ENCODE peak calls at places on chromosome 13, in four cellular contexts. One of them, this sample, is unnamed.

GRCh38 chr13:29548722-29549446 is 46.6 kb downstream of the SLC7A1 start:
- DNase-seq in BE2C: peak
- DNase-seq in fibroblast of pulmonary artery: peak
- DNase-seq in transverse colon: no peak
- DNase-seq in this sample: peak

GRCh38 chr13:110411316-110412105 is 104.4 kb downstream of the COL4A2 start:
- DNase-seq in BE2C: no peak
- DNase-seq in fibroblast of pulmonary artery: no peak
- DNase-seq in transverse colon: no peak
- DNase-seq in this sample: no peak

GRCh38 chr13:48500652-48501197 is 32.2 kb downstream of the RCBTB2 start:
- DNase-seq in BE2C: no peak
- DNase-seq in fibroblast of pulmonary artery: peak
- DNase-seq in transverse colon: no peak
- DNase-seq in this sample: peak

GRCh38 chr13:52665325-52665724 is 12.7 kb downstream of the SUGT1 start:
- DNase-seq in BE2C: peak
- DNase-seq in fibroblast of pulmonary artery: peak
- DNase-seq in transverse colon: no peak
- DNase-seq in this sample: peak

GRCh38 chr13:25300861-25301346 is 521 bp upstream of the NUP58 start:
- DNase-seq in BE2C: no peak
- DNase-seq in fibroblast of pulmonary artery: peak
- DNase-seq in transverse colon: peak
- DNase-seq in this sample: peak

GRCh38 chr13:112893570-112894422 is 75.2 kb upstream of the MCF2L start:
- DNase-seq in BE2C: peak
- DNase-seq in fibroblast of pulmonary artery: peak
- DNase-seq in transverse colon: peak
- DNase-seq in this sample: peak

GRCh38 chr13:96104516-96104915 is 14.6 kb downstream of the HS6ST3 start:
- DNase-seq in BE2C: peak
- DNase-seq in fibroblast of pulmonary artery: no peak
- DNase-seq in transverse colon: no peak
- DNase-seq in this sample: no peak

GRCh38 chr13:42660367-42660965 is 86.5 kb downstream of the TNFSF11 start:
- DNase-seq in BE2C: no peak
- DNase-seq in fibroblast of pulmonary artery: peak
- DNase-seq in transverse colon: no peak
- DNase-seq in this sample: peak

GRCh38 chr13:110248449-110249143 is 58.4 kb downstream of the COL4A1 start:
- DNase-seq in BE2C: no peak
- DNase-seq in fibroblast of pulmonary artery: no peak
- DNase-seq in transverse colon: no peak
- DNase-seq in this sample: no peak

GRCh38 chr13:30696278-30697176 is 38.8 kb upstream of the ALOX5AP start:
- DNase-seq in BE2C: no peak
- DNase-seq in fibroblast of pulmonary artery: no peak
- DNase-seq in transverse colon: peak
- DNase-seq in this sample: peak
- H3K4me3 ChIP-seq in BE2C: no peak
- H3K4me3 ChIP-seq in fibroblast of pulmonary artery: no peak
- H3K4me3 ChIP-seq in transverse colon: no peak
- H3K4me3 ChIP-seq in this sample: no peak

GRCh38 chr13:99655351-99656091 is 154.2 kb downstream of the TM9SF2 start:
- DNase-seq in BE2C: no peak
- DNase-seq in fibroblast of pulmonary artery: no peak
- DNase-seq in transverse colon: no peak
- DNase-seq in this sample: peak
- TF ChIP-seq CTCF in BE2C: no peak
- TF ChIP-seq CTCF in fibroblast of pulmonary artery: no peak
- TF ChIP-seq CTCF in transverse colon: no peak
- TF ChIP-seq CTCF in this sample: no peak

GRCh38 chr13:41461527-41462124 is 4.3 kb downstream of the RGCC start:
- DNase-seq in BE2C: no peak
- DNase-seq in fibroblast of pulmonary artery: no peak
- DNase-seq in transverse colon: no peak
- DNase-seq in this sample: no peak

GRCh38 chr13:41465215-41465907 is 8.0 kb downstream of the RGCC start:
- DNase-seq in BE2C: no peak
- DNase-seq in fibroblast of pulmonary artery: peak
- DNase-seq in transverse colon: peak
- DNase-seq in this sample: peak

GRCh38 chr13:41465965-41466364 is 8.6 kb downstream of the RGCC start:
- DNase-seq in BE2C: no peak
- DNase-seq in fibroblast of pulmonary artery: no peak
- DNase-seq in transverse colon: no peak
- DNase-seq in this sample: no peak

GRCh38 chr13:41462427-41462826 is 5.1 kb downstream of the RGCC start:
- DNase-seq in BE2C: no peak
- DNase-seq in fibroblast of pulmonary artery: no peak
- DNase-seq in transverse colon: no peak
- DNase-seq in this sample: no peak

GRCh38 chr13:41463823-41464602 is 6.7 kb downstream of the RGCC start:
- DNase-seq in BE2C: no peak
- DNase-seq in fibroblast of pulmonary artery: no peak
- DNase-seq in transverse colon: peak
- DNase-seq in this sample: no peak
- H3K4me3 ChIP-seq in BE2C: no peak
- H3K4me3 ChIP-seq in fibroblast of pulmonary artery: no peak
- H3K4me3 ChIP-seq in transverse colon: no peak
- H3K4me3 ChIP-seq in this sample: no peak

DNA sequence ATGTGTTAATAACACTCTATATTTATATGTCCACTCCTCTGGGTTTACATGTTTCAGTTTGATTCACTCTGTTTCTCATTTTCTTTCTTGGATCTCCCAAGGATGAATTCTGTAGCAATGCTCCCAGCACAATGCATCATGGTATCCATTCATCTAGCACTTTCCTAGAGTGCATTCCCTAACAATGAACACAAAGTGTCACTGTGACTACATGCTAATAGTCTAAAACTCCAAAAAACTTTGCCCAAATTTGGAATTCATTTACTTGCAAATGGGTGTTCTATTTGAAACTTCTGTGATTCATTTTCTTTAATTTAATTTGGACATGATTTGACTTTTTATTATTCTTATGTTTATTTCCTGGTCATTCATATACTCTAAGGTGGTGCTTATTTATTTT is 286.3 kb downstream of the POU4F1 start:
- DNase-seq in BE2C: no peak
- DNase-seq in fibroblast of pulmonary artery: peak
- DNase-seq in transverse colon: no peak
- DNase-seq in this sample: no peak
- TF ChIP-seq CTCF in BE2C: peak
- TF ChIP-seq CTCF in fibroblast of pulmonary artery: peak
- TF ChIP-seq CTCF in transverse colon: no peak
- TF ChIP-seq CTCF in this sample: no peak

This sample was measured in choroid plexus epithelial cell.